ENCODE peak calls at places on chromosomes 1 and 21, in ten cellular contexts. One of them, this sample, is unnamed.

GRCh38 chr21:26846036-26846931 is 1.1 kb upstream of the ADAMTS1 start:
- DNase-seq in RCC 7860: peak
- DNase-seq in NCI-H1092 treated with DMSO at 0.1 percent for 48 hours: no peak
- DNase-seq in KBM-7: peak
- DNase-seq in GM19239: no peak
- DNase-seq in HS-5: no peak
- DNase-seq in hypothalamus: peak
- DNase-seq in stimulated activated naive CD8-positive, alpha-beta T cell treated with anti-CD3 and anti-CD28 coated beads, Interleukin-15, Interleukin-2, amounts not matched to agents 100 U/mL and 50 U/mL, for 24 hours: peak
- DNase-seq in uterus: peak
- DNase-seq in stimulated activated CD4-positive, alpha-beta T cell treated with anti-CD3 and anti-CD28 coated beads, TNF-alpha, amount 100 ng/mL, for 24 hours: no peak
- DNase-seq in this sample: no peak

GRCh38 chr1:160437432-160438319 is 37.3 kb downstream of the VANGL2 start:
- DNase-seq in hypothalamus: no peak
- DNase-seq in uterus: no peak
- DNase-seq in HS-5: no peak
- DNase-seq in RCC 7860: no peak
- DNase-seq in stimulated activated naive CD8-positive, alpha-beta T cell treated with anti-CD3 and anti-CD28 coated beads, Interleukin-15, Interleukin-2, amounts not matched to agents 100 U/mL and 50 U/mL, for 24 hours: no peak
- DNase-seq in stimulated activated CD4-positive, alpha-beta T cell treated with anti-CD3 and anti-CD28 coated beads, TNF-alpha, amount 100 ng/mL, for 24 hours: no peak
- DNase-seq in NCI-H1092 treated with DMSO at 0.1 percent for 48 hours: no peak
- DNase-seq in KBM-7: no peak
- DNase-seq in GM19239: no peak
- DNase-seq in this sample: no peak

GRCh38 chr1:22494943-22495579 is 43.4 kb downstream of the ZBTB40 start:
- DNase-seq in KBM-7: no peak
- DNase-seq in stimulated activated CD4-positive, alpha-beta T cell treated with anti-CD3 and anti-CD28 coated beads, TNF-alpha, amount 100 ng/mL, for 24 hours: no peak
- DNase-seq in NCI-H1092 treated with DMSO at 0.1 percent for 48 hours: no peak
- DNase-seq in hypothalamus: no peak
- DNase-seq in GM19239: no peak
- DNase-seq in HS-5: no peak
- DNase-seq in RCC 7860: no peak
- DNase-seq in uterus: no peak
- DNase-seq in stimulated activated naive CD8-positive, alpha-beta T cell treated with anti-CD3 and anti-CD28 coated beads, Interleukin-15, Interleukin-2, amounts not matched to agents 100 U/mL and 50 U/mL, for 24 hours: no peak
- DNase-seq in this sample: no peak

GRCh38 chr1:23478896-23479790 is 4.8 kb downstream of the ASAP3 start:
- DNase-seq in stimulated activated naive CD8-positive, alpha-beta T cell treated with anti-CD3 and anti-CD28 coated beads, Interleukin-15, Interleukin-2, amounts not matched to agents 100 U/mL and 50 U/mL, for 24 hours: no peak
- DNase-seq in NCI-H1092 treated with DMSO at 0.1 percent for 48 hours: no peak
- DNase-seq in RCC 7860: peak
- DNase-seq in hypothalamus: no peak
- DNase-seq in stimulated activated CD4-positive, alpha-beta T cell treated with anti-CD3 and anti-CD28 coated beads, TNF-alpha, amount 100 ng/mL, for 24 hours: no peak
- DNase-seq in GM19239: no peak
- DNase-seq in uterus: peak
- DNase-seq in HS-5: no peak
- DNase-seq in KBM-7: no peak
- DNase-seq in this sample: no peak

GRCh38 chr1:227896710-227897655 is 50.7 kb downstream of the WNT9A start:
- DNase-seq in GM19239: no peak
- DNase-seq in uterus: peak
- DNase-seq in HS-5: no peak
- DNase-seq in KBM-7: no peak
- DNase-seq in NCI-H1092 treated with DMSO at 0.1 percent for 48 hours: no peak
- DNase-seq in stimulated activated CD4-positive, alpha-beta T cell treated with anti-CD3 and anti-CD28 coated beads, TNF-alpha, amount 100 ng/mL, for 24 hours: no peak
- DNase-seq in hypothalamus: no peak
- DNase-seq in RCC 7860: no peak
- DNase-seq in stimulated activated naive CD8-positive, alpha-beta T cell treated with anti-CD3 and anti-CD28 coated beads, Interleukin-15, Interleukin-2, amounts not matched to agents 100 U/mL and 50 U/mL, for 24 hours: peak
- DNase-seq in this sample: no peak

GRCh38 chr1:54273092-54273836 is 73.3 kb downstream of the MRPL37 start:
- DNase-seq in HS-5: no peak
- DNase-seq in RCC 7860: peak
- DNase-seq in stimulated activated CD4-positive, alpha-beta T cell treated with anti-CD3 and anti-CD28 coated beads, TNF-alpha, amount 100 ng/mL, for 24 hours: no peak
- DNase-seq in GM19239: no peak
- DNase-seq in NCI-H1092 treated with DMSO at 0.1 percent for 48 hours: peak
- DNase-seq in uterus: peak
- DNase-seq in hypothalamus: peak
- DNase-seq in KBM-7: no peak
- DNase-seq in stimulated activated naive CD8-positive, alpha-beta T cell treated with anti-CD3 and anti-CD28 coated beads, Interleukin-15, Interleukin-2, amounts not matched to agents 100 U/mL and 50 U/mL, for 24 hours: no peak
- DNase-seq in this sample: no peak

GRCh38 chr21:27269646-27270045 is 302.8 kb upstream of the ADAMTS5 start:
- DNase-seq in stimulated activated naive CD8-positive, alpha-beta T cell treated with anti-CD3 and anti-CD28 coated beads, Interleukin-15, Interleukin-2, amounts not matched to agents 100 U/mL and 50 U/mL, for 24 hours: no peak
- DNase-seq in uterus: no peak
- DNase-seq in NCI-H1092 treated with DMSO at 0.1 percent for 48 hours: no peak
- DNase-seq in HS-5: peak
- DNase-seq in hypothalamus: no peak
- DNase-seq in GM19239: no peak
- DNase-seq in KBM-7: no peak
- DNase-seq in stimulated activated CD4-positive, alpha-beta T cell treated with anti-CD3 and anti-CD28 coated beads, TNF-alpha, amount 100 ng/mL, for 24 hours: no peak
- DNase-seq in RCC 7860: peak
- DNase-seq in this sample: no peak

GRCh38 chr1:209689484-209689883 is 14.3 kb downstream of the G0S2 start:
- DNase-seq in NCI-H1092 treated with DMSO at 0.1 percent for 48 hours: no peak
- DNase-seq in stimulated activated naive CD8-positive, alpha-beta T cell treated with anti-CD3 and anti-CD28 coated beads, Interleukin-15, Interleukin-2, amounts not matched to agents 100 U/mL and 50 U/mL, for 24 hours: no peak
- DNase-seq in HS-5: no peak
- DNase-seq in stimulated activated CD4-positive, alpha-beta T cell treated with anti-CD3 and anti-CD28 coated beads, TNF-alpha, amount 100 ng/mL, for 24 hours: no peak
- DNase-seq in RCC 7860: peak
- DNase-seq in hypothalamus: no peak
- DNase-seq in uterus: no peak
- DNase-seq in GM19239: no peak
- DNase-seq in KBM-7: no peak
- DNase-seq in this sample: no peak

GRCh38 chr1:45501502-45501859 is 1.4 kb downstream of the MMACHC start:
- DNase-seq in RCC 7860: no peak
- DNase-seq in stimulated activated naive CD8-positive, alpha-beta T cell treated with anti-CD3 and anti-CD28 coated beads, Interleukin-15, Interleukin-2, amounts not matched to agents 100 U/mL and 50 U/mL, for 24 hours: no peak
- DNase-seq in GM19239: no peak
- DNase-seq in stimulated activated CD4-positive, alpha-beta T cell treated with anti-CD3 and anti-CD28 coated beads, TNF-alpha, amount 100 ng/mL, for 24 hours: no peak
- DNase-seq in uterus: no peak
- DNase-seq in HS-5: no peak
- DNase-seq in hypothalamus: no peak
- DNase-seq in NCI-H1092 treated with DMSO at 0.1 percent for 48 hours: no peak
- DNase-seq in KBM-7: no peak
- DNase-seq in this sample: no peak

GRCh38 chr1:234533975-234534876 is 55.2 kb upstream of the TARBP1 start:
- DNase-seq in KBM-7: no peak
- DNase-seq in hypothalamus: no peak
- DNase-seq in RCC 7860: no peak
- DNase-seq in stimulated activated naive CD8-positive, alpha-beta T cell treated with anti-CD3 and anti-CD28 coated beads, Interleukin-15, Interleukin-2, amounts not matched to agents 100 U/mL and 50 U/mL, for 24 hours: no peak
- DNase-seq in uterus: peak
- DNase-seq in GM19239: no peak
- DNase-seq in stimulated activated CD4-positive, alpha-beta T cell treated with anti-CD3 and anti-CD28 coated beads, TNF-alpha, amount 100 ng/mL, for 24 hours: no peak
- DNase-seq in NCI-H1092 treated with DMSO at 0.1 percent for 48 hours: peak
- DNase-seq in HS-5: peak
- DNase-seq in this sample: no peak

GRCh38 chr1:29786791-29787732 is 550.7 kb downstream of the PTPRU start:
- DNase-seq in RCC 7860: no peak
- DNase-seq in stimulated activated naive CD8-positive, alpha-beta T cell treated with anti-CD3 and anti-CD28 coated beads, Interleukin-15, Interleukin-2, amounts not matched to agents 100 U/mL and 50 U/mL, for 24 hours: no peak
- DNase-seq in NCI-H1092 treated with DMSO at 0.1 percent for 48 hours: no peak
- DNase-seq in HS-5: no peak
- DNase-seq in uterus: no peak
- DNase-seq in KBM-7: no peak
- DNase-seq in GM19239: no peak
- DNase-seq in stimulated activated CD4-positive, alpha-beta T cell treated with anti-CD3 and anti-CD28 coated beads, TNF-alpha, amount 100 ng/mL, for 24 hours: no peak
- DNase-seq in hypothalamus: no peak
- DNase-seq in this sample: no peak

GRCh38 chr1:54604572-54605370 is 18.6 kb downstream of the FAM151A start:
- DNase-seq in HS-5: no peak
- DNase-seq in KBM-7: peak
- DNase-seq in NCI-H1092 treated with DMSO at 0.1 percent for 48 hours: no peak
- DNase-seq in stimulated activated CD4-positive, alpha-beta T cell treated with anti-CD3 and anti-CD28 coated beads, TNF-alpha, amount 100 ng/mL, for 24 hours: peak
- DNase-seq in RCC 7860: no peak
- DNase-seq in hypothalamus: no peak
- DNase-seq in GM19239: no peak
- DNase-seq in uterus: no peak
- DNase-seq in stimulated activated naive CD8-positive, alpha-beta T cell treated with anti-CD3 and anti-CD28 coated beads, Interleukin-15, Interleukin-2, amounts not matched to agents 100 U/mL and 50 U/mL, for 24 hours: peak
- DNase-seq in this sample: no peak

GRCh38 chr1:196317535-196318522 is 290.4 kb downstream of the KCNT2 start:
- DNase-seq in GM19239: no peak
- DNase-seq in stimulated activated CD4-positive, alpha-beta T cell treated with anti-CD3 and anti-CD28 coated beads, TNF-alpha, amount 100 ng/mL, for 24 hours: no peak
- DNase-seq in stimulated activated naive CD8-positive, alpha-beta T cell treated with anti-CD3 and anti-CD28 coated beads, Interleukin-15, Interleukin-2, amounts not matched to agents 100 U/mL and 50 U/mL, for 24 hours: no peak
- DNase-seq in uterus: no peak
- DNase-seq in KBM-7: peak
- DNase-seq in NCI-H1092 treated with DMSO at 0.1 percent for 48 hours: peak
- DNase-seq in RCC 7860: peak
- DNase-seq in hypothalamus: no peak
- DNase-seq in HS-5: no peak
- DNase-seq in this sample: no peak

GRCh38 chr1:100162881-100163280 is 15.2 kb downstream of the LRRC39 start:
- DNase-seq in hypothalamus: no peak
- DNase-seq in HS-5: no peak
- DNase-seq in uterus: no peak
- DNase-seq in GM19239: no peak
- DNase-seq in KBM-7: no peak
- DNase-seq in RCC 7860: no peak
- DNase-seq in stimulated activated naive CD8-positive, alpha-beta T cell treated with anti-CD3 and anti-CD28 coated beads, Interleukin-15, Interleukin-2, amounts not matched to agents 100 U/mL and 50 U/mL, for 24 hours: no peak
- DNase-seq in stimulated activated CD4-positive, alpha-beta T cell treated with anti-CD3 and anti-CD28 coated beads, TNF-alpha, amount 100 ng/mL, for 24 hours: no peak
- DNase-seq in NCI-H1092 treated with DMSO at 0.1 percent for 48 hours: no peak
- DNase-seq in this sample: no peak

GRCh38 chr21:34599534-34600101 is 15.3 kb downstream of the RCAN1 start:
- DNase-seq in RCC 7860: no peak
- DNase-seq in GM19239: no peak
- DNase-seq in hypothalamus: no peak
- DNase-seq in stimulated activated naive CD8-positive, alpha-beta T cell treated with anti-CD3 and anti-CD28 coated beads, Interleukin-15, Interleukin-2, amounts not matched to agents 100 U/mL and 50 U/mL, for 24 hours: no peak
- DNase-seq in stimulated activated CD4-positive, alpha-beta T cell treated with anti-CD3 and anti-CD28 coated beads, TNF-alpha, amount 100 ng/mL, for 24 hours: no peak
- DNase-seq in KBM-7: no peak
- DNase-seq in HS-5: no peak
- DNase-seq in uterus: no peak
- DNase-seq in NCI-H1092 treated with DMSO at 0.1 percent for 48 hours: no peak
- DNase-seq in this sample: no peak

GRCh38 chr1:172935062-172935592 is 115.6 kb downstream of the TNFSF18 start:
- DNase-seq in hypothalamus: no peak
- DNase-seq in GM19239: no peak
- DNase-seq in stimulated activated naive CD8-positive, alpha-beta T cell treated with anti-CD3 and anti-CD28 coated beads, Interleukin-15, Interleukin-2, amounts not matched to agents 100 U/mL and 50 U/mL, for 24 hours: no peak
- DNase-seq in uterus: no peak
- DNase-seq in KBM-7: no peak
- DNase-seq in NCI-H1092 treated with DMSO at 0.1 percent for 48 hours: no peak
- DNase-seq in stimulated activated CD4-positive, alpha-beta T cell treated with anti-CD3 and anti-CD28 coated beads, TNF-alpha, amount 100 ng/mL, for 24 hours: no peak
- DNase-seq in HS-5: no peak
- DNase-seq in RCC 7860: no peak
- DNase-seq in this sample: no peak

GRCh38 chr1:207823880-207824566 is 72.2 kb downstream of the CD46 start:
- DNase-seq in KBM-7: peak
- DNase-seq in HS-5: peak
- DNase-seq in RCC 7860: peak
- DNase-seq in stimulated activated CD4-positive, alpha-beta T cell treated with anti-CD3 and anti-CD28 coated beads, TNF-alpha, amount 100 ng/mL, for 24 hours: peak
- DNase-seq in NCI-H1092 treated with DMSO at 0.1 percent for 48 hours: peak
- DNase-seq in uterus: peak
- DNase-seq in GM19239: no peak
- DNase-seq in hypothalamus: no peak
- DNase-seq in stimulated activated naive CD8-positive, alpha-beta T cell treated with anti-CD3 and anti-CD28 coated beads, Interleukin-15, Interleukin-2, amounts not matched to agents 100 U/mL and 50 U/mL, for 24 hours: peak
- DNase-seq in this sample: peak

GRCh38 chr1:240092301-240093119 is 827 bp downstream of the FMN2 start:
- DNase-seq in NCI-H1092 treated with DMSO at 0.1 percent for 48 hours: peak
- DNase-seq in uterus: peak
- DNase-seq in stimulated activated CD4-positive, alpha-beta T cell treated with anti-CD3 and anti-CD28 coated beads, TNF-alpha, amount 100 ng/mL, for 24 hours: no peak
- DNase-seq in hypothalamus: no peak
- DNase-seq in GM19239: no peak
- DNase-seq in stimulated activated naive CD8-positive, alpha-beta T cell treated with anti-CD3 and anti-CD28 coated beads, Interleukin-15, Interleukin-2, amounts not matched to agents 100 U/mL and 50 U/mL, for 24 hours: no peak
- DNase-seq in RCC 7860: no peak
- DNase-seq in HS-5: no peak
- DNase-seq in KBM-7: no peak
- DNase-seq in this sample: peak

GRCh38 chr1:91529856-91530255 is 29.2 kb downstream of the CDC7 start:
- DNase-seq in stimulated activated CD4-positive, alpha-beta T cell treated with anti-CD3 and anti-CD28 coated beads, TNF-alpha, amount 100 ng/mL, for 24 hours: no peak
- DNase-seq in hypothalamus: no peak
- DNase-seq in KBM-7: peak
- DNase-seq in GM19239: no peak
- DNase-seq in uterus: no peak
- DNase-seq in NCI-H1092 treated with DMSO at 0.1 percent for 48 hours: no peak
- DNase-seq in RCC 7860: no peak
- DNase-seq in HS-5: no peak
- DNase-seq in stimulated activated naive CD8-positive, alpha-beta T cell treated with anti-CD3 and anti-CD28 coated beads, Interleukin-15, Interleukin-2, amounts not matched to agents 100 U/mL and 50 U/mL, for 24 hours: no peak
- DNase-seq in this sample: peak

GRCh38 chr1:207519505-207520399 is 23.8 kb downstream of the CR1 start:
- DNase-seq in RCC 7860: no peak
- DNase-seq in stimulated activated naive CD8-positive, alpha-beta T cell treated with anti-CD3 and anti-CD28 coated beads, Interleukin-15, Interleukin-2, amounts not matched to agents 100 U/mL and 50 U/mL, for 24 hours: no peak
- DNase-seq in NCI-H1092 treated with DMSO at 0.1 percent for 48 hours: no peak
- DNase-seq in KBM-7: no peak
- DNase-seq in HS-5: no peak
- DNase-seq in uterus: no peak
- DNase-seq in hypothalamus: no peak
- DNase-seq in GM19239: no peak
- DNase-seq in stimulated activated CD4-positive, alpha-beta T cell treated with anti-CD3 and anti-CD28 coated beads, TNF-alpha, amount 100 ng/mL, for 24 hours: no peak
- DNase-seq in this sample: no peak